ENCODE peak calls at places on chromosomes 3 and 15, in five cellular contexts. Q is NCI-H345; I is GM04504; S is GM19239; B is CD8-positive, alpha-beta memory T cell. L is an unnamed sample.

GRCh38 chr3:4987374-4988296 is 8.4 kb downstream of the BHLHE40 start:
- DNase-seq in Q (no peak), I (no peak), B (no peak), S (no peak), L (no peak)

GRCh38 chr3:52193059-52193458 is 4.9 kb upstream of the ALAS1 start:
- DNase-seq in B (no peak), I (no peak), S (no peak), Q (no peak), L (peak)

GRCh38 chr3:177050466-177051237 is 146.6 kb downstream of the TBL1XR1 start:
- DNase-seq in S (no peak), I (no peak), Q (peak), B (no peak), L (peak)

GRCh38 chr3:184752361-184752760 is 40.5 kb upstream of the MAGEF1 start:
- DNase-seq in S (no peak), B (no peak), Q (no peak), I (no peak), L (no peak)

GRCh38 chr15:81507831-81508230 is 133.8 kb upstream of the TMC3 start:
- DNase-seq in B (no peak), S (no peak), Q (no peak), I (no peak), L (peak)

GRCh38 chr3:36543276-36543997 is 163.1 kb downstream of the STAC start:
- DNase-seq in S (no peak), B (no peak), I (no peak), Q (no peak), L (no peak)

GRCh38 chr15:40959331-40960141 is 6.3 kb downstream of the CHAC1 start:
- DNase-seq in Q (no peak), B (no peak), S (no peak), I (no peak), L (no peak)

GRCh38 chr3:72663429-72663828 is 184.8 kb downstream of the SHQ1 start:
- DNase-seq in I (peak), Q (peak), S (no peak), B (no peak), L (no peak)

GRCh38 chr3:123447749-123448502 is 964 bp downstream of the ADCY5 start:
- DNase-seq in I (no peak), Q (peak), S (peak), B (peak), L (no peak)

L was measured in IMR-90.